ENCODE peak calls at places on chromosomes 7 and 10, in eight cellular contexts. H, F, C, G, V, A, Z and D are unnamed samples. For H3K36me3, the result is how much of the 10 kb centered on the place peaks cover.

GRCh38 chr7:107661865-107662379 is 1.3 kb downstream of the SLC26A4 start:
- DNase-seq in F (no peak), A (no peak), V (no peak), C (no peak), H (peak), Z (no peak), G (peak), D (no peak)

GRCh38 chr7:2018786-2019692 is 213.7 kb downstream of the MAD1L1 start:
- DNase-seq in H (no peak), C (no peak), A (peak), Z (no peak), V (peak), G (no peak), F (peak), D (peak)

GRCh38 chr10:44715081-44715480 is 196.1 kb upstream of the TMEM72 start:
- DNase-seq in H (no peak), C (no peak), Z (no peak), V (no peak), F (no peak), A (peak), G (no peak), D (no peak)

GRCh38 chr10:43398939-43399871 is 9.8 kb downstream of the HNRNPF start:
- DNase-seq in H (no peak), V (peak), Z (no peak), A (peak), G (no peak), C (no peak), F (no peak), D (no peak)

GRCh38 chr10:78910886-78911285 is 157.9 kb upstream of the ZMIZ1 start:
- DNase-seq in H (no peak), F (no peak), G (no peak), C (no peak), A (no peak), V (no peak), Z (no peak), D (no peak)

GRCh38 chr7:30005511-30005910 is 15.9 kb upstream of the SCRN1 start:
- DNase-seq in C (no peak), G (peak), Z (no peak), H (no peak), A (no peak), F (no peak), V (no peak), D (no peak)

GRCh38 chr10:28291881-28292297 is 11.0 kb downstream of the MPP7 start:
- DNase-seq in C (peak), V (peak), F (no peak), A (peak), G (no peak), H (no peak), Z (peak), D (no peak)

GRCh38 chr10:114879541-114880158 is 58.1 kb downstream of the FHIP2A start:
- DNase-seq in A (peak), F (no peak), G (peak), C (no peak), V (peak), Z (no peak), H (peak), D (peak)

GRCh38 chr7:80387634-80388033 is 124.2 kb downstream of the GNAT3 start:
- DNase-seq in F (no peak), Z (peak), A (no peak), C (no peak), G (no peak), H (peak), V (no peak), D (no peak)

GRCh38 chr7:20647051-20647450 is 31.6 kb downstream of the ABCB5 start:
- DNase-seq in Z (no peak), A (peak), C (no peak), V (no peak), H (no peak), G (no peak), F (no peak), D (no peak)
- TF ChIP-seq EZH2 in Z (no peak), A (no peak), C (no peak), V (no peak), H (no peak), G (no peak), F (no peak), D (no peak)

GRCh38 chr7:210401-210925 is 18.1 kb downstream of the FAM20C start:
- DNase-seq in G (no peak), H (no peak), F (no peak), A (no peak), C (no peak), V (no peak), Z (no peak), D (no peak)

GRCh38 chr7:211033-211714 is 18.8 kb downstream of the FAM20C start:
- DNase-seq in H (no peak), Z (no peak), C (no peak), F (no peak), A (no peak), V (no peak), G (no peak), D (no peak)

GRCh38 chr7:209416-209815 is 17.0 kb downstream of the FAM20C start:
- DNase-seq in H (no peak), V (no peak), A (no peak), G (no peak), F (no peak), Z (no peak), C (no peak), D (no peak)

GRCh38 chr7:208816-209215 is 16.4 kb downstream of the FAM20C start:
- DNase-seq in H (no peak), A (no peak), Z (no peak), F (no peak), V (no peak), G (no peak), C (no peak), D (no peak)

DNA sequence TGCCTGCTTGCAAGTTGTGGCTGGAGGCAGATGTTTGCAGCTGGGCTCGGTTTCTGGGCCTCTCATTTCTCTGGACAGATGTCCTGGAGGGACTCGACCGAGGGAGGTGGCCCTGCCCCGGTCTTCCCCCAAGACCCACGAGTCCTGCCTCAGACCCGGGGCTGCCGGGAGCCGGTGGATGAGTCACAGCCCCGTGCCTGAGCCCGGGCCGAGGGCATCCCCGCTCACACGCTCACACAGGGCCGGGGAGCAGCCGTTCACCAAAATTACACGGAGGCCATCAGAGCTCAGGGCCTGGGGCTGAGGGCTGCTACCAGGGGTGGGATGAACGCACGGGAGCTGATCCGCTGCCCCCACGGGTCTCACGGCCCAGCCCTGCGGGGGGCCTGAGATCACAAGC is 17.5 kb downstream of the FAM20C start:
- DNase-seq in H (no peak), A (peak), C (no peak), Z (no peak), V (no peak), F (no peak), G (no peak), D (no peak)
- H3K36me3 ChIP-seq in H (under half), A (under half), C (under half), Z (under half), V (under half), F (under half), G (under half), D (under half)

DNA sequence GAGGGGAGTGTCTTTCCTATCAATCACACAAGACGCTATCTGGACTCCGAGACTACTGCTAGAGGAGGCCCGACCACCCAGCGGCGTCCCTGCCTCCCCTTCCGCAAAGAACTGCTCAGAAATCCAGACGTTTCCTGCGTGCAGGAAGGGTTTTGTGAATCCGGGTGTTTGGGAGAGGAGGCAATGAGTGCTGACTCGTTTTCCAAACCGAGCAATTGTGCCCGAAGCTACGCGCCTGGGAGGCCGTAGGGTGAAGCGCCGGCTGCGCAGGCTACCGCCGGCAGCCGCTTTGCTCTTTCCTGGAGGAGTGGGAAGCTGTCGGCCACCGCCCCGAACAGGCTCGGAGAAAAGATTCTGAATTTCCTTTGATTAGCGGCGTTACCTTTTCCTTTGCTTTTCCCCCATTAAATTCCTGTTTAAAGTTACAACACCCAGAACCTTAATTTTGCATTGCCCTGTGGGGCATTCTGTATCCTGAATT is 5.3 kb downstream of the VAX1 start:
- DNase-seq in Z (no peak), V (no peak), H (peak), F (no peak), A (no peak), C (no peak), G (peak), D (peak)
- TF ChIP-seq EZH2 in Z (peak), V (no peak), H (peak), F (peak), A (peak), C (peak), G (no peak), D (no peak)

DNA sequence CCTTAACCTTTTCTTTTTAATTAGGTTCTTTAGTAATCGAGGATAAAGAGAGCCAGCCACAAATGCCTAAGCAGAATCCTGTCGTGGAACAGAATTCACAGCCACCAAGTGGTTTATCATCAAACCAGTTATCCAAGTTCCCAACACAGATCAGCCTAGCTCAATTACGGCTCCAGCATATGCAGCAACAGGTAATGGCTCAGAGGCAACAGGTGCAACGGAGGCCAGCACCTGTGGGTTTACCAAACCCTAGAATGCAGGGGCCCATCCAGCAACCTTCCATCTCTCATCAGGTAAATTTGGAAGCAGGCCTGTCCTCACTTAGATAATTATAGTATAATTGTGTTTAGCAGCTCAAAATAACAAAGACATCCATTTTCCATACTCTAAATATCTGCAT is 94.6 kb downstream of the TRIM24 start:
- DNase-seq in C (no peak), Z (no peak), G (no peak), F (no peak), A (no peak), H (no peak), V (no peak), D (no peak)
- H3K36me3 ChIP-seq in C (under half), Z (under half), G (half or more), F (under half), A (under half), H (half or more), V (half or more), D (half or more)

GRCh38 chr7:27213150-27213903 is 13.4 kb upstream of the HOXA13 start:
- DNase-seq in G (no peak), F (no peak), V (no peak), Z (no peak), A (no peak), C (no peak), H (peak), D (no peak)

GRCh38 chr7:27215356-27215755 is 15.5 kb upstream of the HOXA13 start:
- DNase-seq in V (no peak), G (no peak), F (no peak), H (no peak), A (no peak), Z (no peak), C (no peak), D (no peak)

GRCh38 chr7:27212587-27213149 is 12.8 kb upstream of the HOXA13 start:
- DNase-seq in C (no peak), A (no peak), H (no peak), Z (no peak), V (no peak), G (no peak), F (no peak), D (no peak)

GRCh38 chr7:27214587-27214950 is 14.7 kb upstream of the HOXA13 start:
- DNase-seq in H (peak), F (no peak), V (no peak), G (no peak), A (no peak), C (no peak), Z (no peak), D (no peak)

DNA sequence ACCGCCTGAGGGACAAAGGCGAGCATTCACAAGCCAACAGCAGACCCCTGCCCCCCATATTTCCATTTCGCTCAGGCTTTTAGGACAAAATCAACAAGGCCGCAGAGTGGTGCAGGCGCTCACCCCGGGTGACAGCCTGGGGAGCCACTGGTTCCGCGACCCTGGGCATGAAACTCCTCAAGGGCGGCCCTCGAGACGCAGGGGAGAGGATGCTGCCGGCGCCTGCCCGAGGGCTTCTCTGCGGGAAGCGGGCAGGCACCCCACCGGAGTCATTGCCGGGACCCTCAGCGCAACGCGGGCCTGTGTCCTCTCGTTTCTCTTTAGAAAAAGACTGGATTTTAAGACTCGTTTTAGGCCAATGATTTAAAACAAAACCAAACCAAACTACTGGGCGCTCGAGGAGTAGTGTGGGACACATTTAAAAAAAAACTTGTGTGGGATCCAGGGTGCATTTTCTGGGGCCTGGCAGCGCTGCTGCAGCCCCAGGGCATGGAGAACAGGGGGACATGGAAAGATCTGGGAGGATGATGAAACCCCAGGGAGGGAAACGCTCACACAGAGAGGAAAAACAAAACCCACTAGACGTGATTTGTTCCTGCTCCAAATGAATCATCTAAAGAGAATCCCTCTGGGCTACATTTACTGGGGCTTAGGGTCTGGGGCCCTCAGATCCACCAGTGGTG is 14.2 kb upstream of the HOXA13 start:
- DNase-seq in C (no peak), A (no peak), V (no peak), Z (no peak), G (no peak), H (no peak), F (no peak), D (no peak)
- TF ChIP-seq EZH2 in C (no peak), A (no peak), V (no peak), Z (no peak), G (peak), H (peak), F (no peak), D (no peak)

DNA sequence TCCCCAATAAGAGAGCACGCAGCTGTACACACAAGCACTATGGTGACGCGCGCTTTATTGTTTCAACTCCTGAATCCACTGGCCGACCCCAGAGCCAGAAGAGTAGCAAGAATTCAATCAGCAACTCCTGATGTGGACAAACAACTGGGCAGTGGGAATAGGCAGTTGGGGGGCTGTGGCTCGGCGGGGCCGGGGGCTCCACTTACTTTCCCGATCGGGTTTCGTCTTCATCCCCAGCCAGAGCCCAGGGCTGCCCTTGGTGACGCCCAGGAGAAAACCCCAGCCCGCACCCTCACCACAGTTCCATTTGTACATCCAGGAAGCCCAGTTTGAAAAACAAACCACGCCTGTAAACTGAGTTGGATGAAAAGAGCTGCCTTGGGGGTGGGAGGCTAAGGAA is 38.7 kb downstream of the DAGLB start:
- DNase-seq in F (no peak), Z (no peak), H (no peak), C (no peak), V (no peak), G (no peak), A (no peak), D (no peak)
- H3K36me3 ChIP-seq in F (under half), Z (under half), H (under half), C (under half), V (under half), G (under half), A (under half), D (half or more)